ENCODE peak calls at places on chromosomes 11 and 22, in four cellular contexts. One of them, this sample, is unnamed.
A peak's percentile ranks its signal among the peaks of the same experiment; 100 is the strongest.

GRCh38 chr11:11498195-11498594 is 123.6 kb downstream of the GALNT18 start:
- DNase-seq in RWPE1: no peak
- DNase-seq in DMS153: no peak
- DNase-seq in NCI-H460: no peak
- DNase-seq in this sample: no peak

GRCh38 chr11:116579857-116580727 is 192.7 kb downstream of the BUD13 start:
- DNase-seq in RWPE1: no peak
- DNase-seq in DMS153: no peak
- DNase-seq in NCI-H460: no peak
- DNase-seq in this sample: no peak

GRCh38 chr11:84227970-84228369 is 941.8 kb upstream of the CCDC90B start:
- DNase-seq in RWPE1: no peak
- DNase-seq in DMS153: no peak
- DNase-seq in NCI-H460: no peak
- DNase-seq in this sample: no peak

GRCh38 chr11:113160652-113161051 is 153.7 kb upstream of the TTC12 start:
- DNase-seq in RWPE1: no peak
- DNase-seq in DMS153: no peak
- DNase-seq in NCI-H460: no peak
- DNase-seq in this sample: no peak

GRCh38 chr11:3747704-3748103 is 49.6 kb downstream of the NUP98 start:
- DNase-seq in RWPE1: peak; percentile 75
- DNase-seq in DMS153: no peak
- DNase-seq in NCI-H460: no peak
- DNase-seq in this sample: peak; percentile 57

GRCh38 chr22:30021881-30022619 is 58.2 kb upstream of the HORMAD2 start:
- DNase-seq in RWPE1: no peak
- DNase-seq in DMS153: no peak
- DNase-seq in NCI-H460: no peak
- DNase-seq in this sample: no peak

GRCh38 chr11:105665281-105665680 is 55.4 kb downstream of the GRIA4 start:
- DNase-seq in RWPE1: no peak
- DNase-seq in DMS153: no peak
- DNase-seq in NCI-H460: no peak
- DNase-seq in this sample: no peak

GRCh38 chr11:80826808-80827207 is 1386.0 kb upstream of the TENM4 start:
- DNase-seq in RWPE1: no peak
- DNase-seq in DMS153: no peak
- DNase-seq in NCI-H460: no peak
- DNase-seq in this sample: no peak

GRCh38 chr11:84157639-84158038 is 871.5 kb upstream of the CCDC90B start:
- DNase-seq in RWPE1: no peak
- DNase-seq in DMS153: no peak
- DNase-seq in NCI-H460: no peak
- DNase-seq in this sample: no peak

GRCh38 chr11:29916040-29916439 is 100.8 kb downstream of the KCNA4 start:
- DNase-seq in RWPE1: no peak
- DNase-seq in DMS153: no peak
- DNase-seq in NCI-H460: no peak
- DNase-seq in this sample: no peak

GRCh38 chr22:37744589-37744988 is 47.7 kb downstream of the TRIOBP start:
- DNase-seq in RWPE1: no peak
- DNase-seq in DMS153: no peak
- DNase-seq in NCI-H460: no peak
- DNase-seq in this sample: no peak

GRCh38 chr11:126405374-126405773 is 49.9 kb downstream of the ST3GAL4 start:
- DNase-seq in RWPE1: peak; percentile 30
- DNase-seq in DMS153: no peak
- DNase-seq in NCI-H460: no peak
- DNase-seq in this sample: no peak

GRCh38 chr11:120130176-120130980 is 7.5 kb downstream of the TRIM29 start:
- DNase-seq in RWPE1: no peak
- DNase-seq in DMS153: no peak
- DNase-seq in NCI-H460: no peak
- DNase-seq in this sample: no peak

GRCh38 chr11:22199243-22199642 is 6.4 kb downstream of the ANO5 start:
- DNase-seq in RWPE1: no peak
- DNase-seq in DMS153: no peak
- DNase-seq in NCI-H460: no peak
- DNase-seq in this sample: no peak

GRCh38 chr22:31609716-31610115 is 52.3 kb downstream of the PISD start:
- DNase-seq in RWPE1: no peak
- DNase-seq in DMS153: no peak
- DNase-seq in NCI-H460: no peak
- DNase-seq in this sample: no peak

GRCh38 chr11:124646148-124646547 is 23.5 kb downstream of the TBRG1 start:
- DNase-seq in RWPE1: no peak
- DNase-seq in DMS153: no peak
- DNase-seq in NCI-H460: no peak
- DNase-seq in this sample: no peak

GRCh38 chr11:66564984-66565383 is 3.4 kb downstream of the CTSF start:
- DNase-seq in RWPE1: no peak
- DNase-seq in DMS153: no peak
- DNase-seq in NCI-H460: no peak
- DNase-seq in this sample: no peak

GRCh38 chr11:69630009-69630870 is 10.7 kb upstream of the CCND1 start:
- DNase-seq in RWPE1: no peak
- DNase-seq in DMS153: no peak
- DNase-seq in NCI-H460: no peak
- DNase-seq in this sample: no peak

GRCh38 chr11:25211635-25212251 is 714.9 kb downstream of the LUZP2 start:
- DNase-seq in RWPE1: peak; percentile 45
- DNase-seq in DMS153: no peak
- DNase-seq in NCI-H460: no peak
- DNase-seq in this sample: no peak

GRCh38 chr11:91773090-91773489 is 451.5 kb upstream of the FAT3 start:
- DNase-seq in RWPE1: no peak
- DNase-seq in DMS153: peak; percentile 5
- DNase-seq in NCI-H460: no peak
- DNase-seq in this sample: no peak

GRCh38 chr22:36702832-36703210 is 731 bp downstream of the CACNG2 start:
- DNase-seq in RWPE1: no peak
- DNase-seq in DMS153: no peak
- DNase-seq in NCI-H460: no peak
- DNase-seq in this sample: no peak

GRCh38 chr22:44664149-44664548 is 37.9 kb upstream of the PRR5 start:
- DNase-seq in RWPE1: no peak
- DNase-seq in DMS153: no peak
- DNase-seq in NCI-H460: no peak
- DNase-seq in this sample: no peak

GRCh38 chr11:358129-358805 is 11.0 kb upstream of the B4GALNT4 start:
- DNase-seq in RWPE1: no peak
- DNase-seq in DMS153: no peak
- DNase-seq in NCI-H460: no peak
- DNase-seq in this sample: no peak

GRCh38 chr11:60873533-60873932 is 6.2 kb downstream of the ZP1 start:
- DNase-seq in RWPE1: no peak
- DNase-seq in DMS153: no peak
- DNase-seq in NCI-H460: no peak
- DNase-seq in this sample: no peak